ENCODE peak calls at places on chromosomes 2 and 18, in five cellular contexts. T is K562, B is HepG2, K is GM12878, X is H1. U is an unnamed sample.

GRCh38 chr2:231286964-231287363 is 88.5 kb downstream of the ARMC9 start:
- DNase-seq in B (no peak), T (no peak), K (no peak), X (no peak), U (no peak)

GRCh38 chr2:32926708-32927084 is 20.1 kb upstream of the LTBP1 start:
- DNase-seq in X (no peak), K (no peak), B (no peak), T (no peak), U (no peak)

GRCh38 chr2:215594766-215595165 is 158.9 kb upstream of the FN1 start:
- DNase-seq in X (no peak), K (no peak), T (no peak), B (no peak), U (no peak)

GRCh38 chr2:233051241-233052149 is 8.6 kb upstream of the INPP5D start:
- DNase-seq in B (no peak), T (peak; percentile 45), X (peak; percentile 34), K (no peak), U (no peak)

GRCh38 chr2:120391905-120392665 is 46.1 kb downstream of the INHBB start:
- DNase-seq in B (no peak), X (no peak), K (no peak), T (no peak), U (no peak)

GRCh38 chr2:181174880-181175590 is 194.6 kb downstream of the UBE2E3 start:
- DNase-seq in T (no peak), B (no peak), K (no peak), X (no peak), U (no peak)

GRCh38 chr2:122210898-122211605 is 455.6 kb downstream of the TSN start:
- DNase-seq in K (no peak), B (no peak), X (no peak), T (no peak), U (no peak)

GRCh38 chr2:15749460-15750432 is 158.1 kb downstream of the DDX1 start:
- DNase-seq in X (no peak), B (no peak), K (no peak), T (no peak), U (no peak)

GRCh38 chr2:237614151-237614720 is 13.2 kb upstream of the LRRFIP1 start:
- DNase-seq in T (no peak), X (peak; percentile 82), K (no peak), B (peak; percentile 100), U (no peak)

GRCh38 chr2:233588410-233588809 is 21.8 kb upstream of the USP40 start:
- DNase-seq in T (no peak), K (no peak), B (no peak), X (no peak), U (no peak)

GRCh38 chr18:12098389-12098788 is 4.7 kb downstream of the ANKRD62 start:
- DNase-seq in B (no peak), X (no peak), T (no peak), K (peak; percentile 26), U (no peak)

GRCh38 chr2:10486601-10487079 is 38.5 kb upstream of the ODC1 start:
- DNase-seq in T (no peak), B (peak; percentile 39), K (no peak), X (no peak), U (no peak)

GRCh38 chr2:38997784-38998183 is 108.1 kb downstream of the ARHGEF33 start:
- DNase-seq in K (no peak), B (peak; percentile 14), T (no peak), X (no peak), U (no peak)

GRCh38 chr2:240167588-240167880 is 27.1 kb upstream of the OTOS start:
- DNase-seq in B (no peak), X (no peak), K (no peak), T (no peak), U (no peak)

GRCh38 chr2:170715062-170715931 is at the start of gene SP5:
- DNase-seq in K (no peak), B (peak; percentile 100), T (peak; percentile 88), X (peak; percentile 46), U (peak; percentile 35)

GRCh38 chr18:76479351-76480238 is 15.4 kb downstream of the ZNF516 start:
- DNase-seq in B (no peak), K (no peak), T (no peak), X (no peak), U (no peak)

GRCh38 chr18:22983175-22983574 is 50.0 kb downstream of the RBBP8 start:
- DNase-seq in T (no peak), B (peak; percentile 30), K (no peak), X (no peak), U (peak; percentile 24)

GRCh38 chr2:219810895-219811294 is 183.5 kb downstream of the SLC4A3 start:
- DNase-seq in K (no peak), T (no peak), X (no peak), B (no peak), U (no peak)

GRCh38 chr18:76528477-76529432 is 33.7 kb upstream of the ZNF516 start:
- DNase-seq in T (no peak), B (peak; percentile 50), X (no peak), K (peak; percentile 13), U (no peak)

GRCh38 chr2:195363496-195363895 is 293.5 kb upstream of the SLC39A10 start:
- DNase-seq in T (no peak), X (no peak), K (no peak), B (no peak), U (no peak)

GRCh38 chr18:58037163-58037562 is 6.9 kb upstream of the NEDD4L start:
- DNase-seq in K (no peak), B (no peak), T (no peak), X (no peak), U (no peak)

GRCh38 chr2:15623898-15624541 is 32.4 kb downstream of the DDX1 start:
- DNase-seq in K (no peak), B (no peak), T (no peak), X (no peak), U (no peak)

GRCh38 chr2:2762898-2763287 is 431.8 kb upstream of the MYT1L start:
- DNase-seq in T (no peak), X (no peak), K (no peak), B (no peak), U (no peak)

GRCh38 chr2:200077210-200077650 is 121.8 kb downstream of the MAIP1 start:
- DNase-seq in K (no peak), X (no peak), T (no peak), B (peak; percentile 92), U (no peak)

GRCh38 chr2:149077861-149078260 is 39.4 kb downstream of the LYPD6B start:
- DNase-seq in T (no peak), B (no peak), K (no peak), X (no peak), U (no peak)

GRCh38 chr2:166410828-166411472 is 35.2 kb upstream of the SCN9A start:
- DNase-seq in B (peak; percentile 31), T (no peak), K (no peak), X (no peak), U (peak; percentile 58)

GRCh38 chr18:51514128-51514527 is 316.6 kb upstream of the MEX3C start:
- DNase-seq in B (no peak), K (no peak), T (no peak), X (no peak), U (no peak)

GRCh38 chr2:125405816-125406215 is 1250.1 kb upstream of the GYPC start:
- DNase-seq in K (no peak), X (no peak), T (no peak), B (peak; percentile 9), U (no peak)

GRCh38 chr18:21513292-21513691 is 87.2 kb downstream of the ESCO1 start:
- DNase-seq in X (no peak), K (no peak), T (no peak), B (no peak), U (no peak)

GRCh38 chr18:64116806-64117205 is 32.1 kb downstream of the LINC00305 start:
- DNase-seq in K (no peak), B (no peak), T (no peak), X (no peak), U (no peak)

GRCh38 chr18:37535968-37536367 is 29.6 kb downstream of the CELF4 start:
- DNase-seq in T (no peak), K (no peak), B (no peak), X (no peak), U (no peak)
- H3K9ac ChIP-seq in T (no peak overlapping the region), K (no peak overlapping the region), B (no peak overlapping the region), X (no peak overlapping the region), U (no peak overlapping the region)

GRCh38 chr18:79805926-79806487 is 8.3 kb downstream of the KCNG2 start:
- DNase-seq in T (no peak), X (no peak), B (no peak), K (no peak), U (no peak)
- TF ChIP-seq ATF3 in T (no peak), X (no peak), B (no peak), K (no peak), U (no peak)

GRCh38 chr2:9451231-9451630 is 23.1 kb upstream of the IAH1 start:
- DNase-seq in T (no peak), K (no peak), B (no peak), X (no peak), U (no peak)
- H3K9ac ChIP-seq in T (no peak overlapping the region), K (no peak overlapping the region), B (no peak overlapping the region), X (no peak overlapping the region), U (no peak overlapping the region)

GRCh38 chr18:30376515-30376914 is 666.0 kb downstream of the DSC3 start:
- DNase-seq in B (peak; percentile 7), X (no peak), T (no peak), K (no peak), U (peak; percentile 22)
- TF ChIP-seq ATF3 in B (no peak), X (no peak), T (no peak), K (no peak), U (no peak)

GRCh38 chr2:197805598-197806316 is 1.4 kb downstream of the PLCL1 start:
- DNase-seq in K (no peak), B (no peak), X (no peak), T (no peak), U (no peak)
- H3K9ac ChIP-seq in K (no peak overlapping the region), B (no peak overlapping the region), X (no peak overlapping the region), T (peak overlapping the region; percentile 88), U (no peak overlapping the region)